ENCODE peak calls at places on chromosomes 2 and 18, in seven cellular contexts. U is neural progenitor cell, K is WERI-Rb-1, S is stomach, I is HL-60, W is IMR-90, O is fibroblast of lung. M is an unnamed sample.

GRCh38 chr2:36362291-36362690 is 6.7 kb downstream of the CRIM1 start:
- DNase-seq in K (no peak), S (no peak), O (peak; percentile 92), U (no peak), W (peak; percentile 79), I (no peak), M (no peak)

GRCh38 chr2:20539776-20540586 is 93.1 kb downstream of the RHOB start:
- DNase-seq in U (no peak), O (peak; percentile 14), S (no peak), K (no peak), I (no peak), W (no peak), M (no peak)

GRCh38 chr2:141697035-141697434 is 433.8 kb downstream of the LRP1B start:
- DNase-seq in I (no peak), S (no peak), U (no peak), K (no peak), W (no peak), O (no peak), M (no peak)

GRCh38 chr2:151357359-151357758 is at the start of gene TNFAIP6:
- DNase-seq in K (no peak), W (peak; percentile 97), I (peak; percentile 84), S (no peak), O (peak; percentile 96), U (no peak), M (no peak)

GRCh38 chr2:160210599-160211138 is 10.6 kb upstream of the ITGB6 start:
- DNase-seq in U (peak; percentile 80), S (peak; percentile 79), K (peak; percentile 78), W (peak; percentile 38), O (peak; percentile 46), I (peak; percentile 27), M (no peak)

GRCh38 chr2:179562330-179562885 is 297.8 kb upstream of the SESTD1 start:
- DNase-seq in K (no peak), U (peak; percentile 25), O (no peak), W (no peak), I (no peak), S (no peak), M (no peak)

GRCh38 chr2:97706708-97707345 is 6.5 kb upstream of the ZAP70 start:
- DNase-seq in K (no peak), I (no peak), S (no peak), W (no peak), U (no peak), O (no peak), M (no peak)

GRCh38 chr2:127663566-127664064 is 11.7 kb downstream of the LIMS2 start:
- DNase-seq in K (no peak), O (no peak), I (no peak), S (no peak), U (no peak), W (no peak), M (no peak)

GRCh38 chr18:13541621-13542519 is 184.5 kb downstream of the FAM210A start:
- DNase-seq in I (no peak), K (no peak), U (no peak), W (no peak), S (no peak), O (no peak), M (no peak)

GRCh38 chr2:36452279-36452678 is 96.7 kb downstream of the CRIM1 start:
- DNase-seq in W (peak; percentile 80), U (no peak), S (no peak), O (peak; percentile 74), K (no peak), I (no peak), M (no peak)

GRCh38 chr18:25164837-25165791 is 186.9 kb downstream of the ZNF521 start:
- DNase-seq in S (no peak), W (peak; percentile 84), O (peak; percentile 78), K (no peak), I (no peak), U (no peak), M (no peak)

GRCh38 chr2:140863713-140864112 is 1267.1 kb downstream of the LRP1B start:
- DNase-seq in W (peak; percentile 69), O (peak; percentile 50), S (no peak), I (peak; percentile 5), K (no peak), U (peak; percentile 53), M (no peak)

GRCh38 chr2:161414385-161415040 is 1.6 kb upstream of the TBR1 start:
- DNase-seq in K (peak; percentile 75), I (no peak), S (no peak), O (peak; percentile 41), W (peak; percentile 11), U (peak; percentile 84), M (no peak)

GRCh38 chr2:171574149-171574795 is 52.0 kb downstream of the CYBRD1 start:
- DNase-seq in U (peak; percentile 83), K (peak; percentile 80), W (peak; percentile 68), S (peak; percentile 88), O (peak; percentile 59), I (peak; percentile 25), M (peak; percentile 19)

GRCh38 chr2:21728133-21728532 is 604.4 kb downstream of the TDRD15 start:
- DNase-seq in O (no peak), W (no peak), K (no peak), S (no peak), I (no peak), U (no peak), M (no peak)

GRCh38 chr2:14492920-14493503 is 139.5 kb upstream of the LRATD1 start:
- DNase-seq in O (peak; percentile 94), S (no peak), I (no peak), U (peak; percentile 55), W (peak; percentile 96), K (no peak), M (no peak)

GRCh38 chr2:2577366-2577765 is 246.3 kb upstream of the MYT1L start:
- DNase-seq in K (no peak), S (peak; percentile 25), I (no peak), O (no peak), U (no peak), W (no peak), M (no peak)

GRCh38 chr2:85537600-85538506 is 1.1 kb upstream of the MAT2A start:
- DNase-seq in I (peak; percentile 52), S (peak; percentile 57), K (peak; percentile 75), W (no peak), U (peak; percentile 75), O (peak; percentile 39), M (no peak)

GRCh38 chr2:240786355-240786841 is 33.6 kb downstream of the KIF1A start:
- DNase-seq in K (no peak), S (no peak), O (no peak), I (no peak), U (no peak), W (no peak), M (no peak)

GRCh38 chr18:48848641-48849143 is 102.1 kb downstream of the SMAD7 start:
- DNase-seq in U (peak; percentile 69), K (no peak), I (no peak), W (no peak), O (peak; percentile 73), S (no peak), M (no peak)

GRCh38 chr2:172095146-172095904 is 7.4 kb downstream of the DLX2 start:
- DNase-seq in U (peak; percentile 80), K (no peak), I (no peak), O (peak; percentile 68), S (peak; percentile 54), W (peak; percentile 78), M (no peak)

GRCh38 chr2:64204006-64204632 is 59.9 kb upstream of the PELI1 start:
- DNase-seq in U (no peak), O (peak; percentile 29), W (peak; percentile 62), I (no peak), K (peak; percentile 59), S (no peak), M (no peak)

GRCh38 chr2:239485622-239486021 is 84.8 kb upstream of the HDAC4 start:
- DNase-seq in W (no peak), S (no peak), O (no peak), K (no peak), I (no peak), U (no peak), M (no peak)

GRCh38 chr2:217418544-217418943 is 558.7 kb upstream of the TNP1 start:
- DNase-seq in I (no peak), K (no peak), O (no peak), S (no peak), U (no peak), W (no peak), M (no peak)

GRCh38 chr2:170815311-170815710 is 1.4 kb upstream of the GAD1 start:
- DNase-seq in U (no peak), S (no peak), W (no peak), O (no peak), K (no peak), I (no peak), M (no peak)

GRCh38 chr2:16281451-16282330 is 341.3 kb downstream of the MYCN start:
- DNase-seq in K (peak; percentile 79), O (no peak), I (no peak), S (peak; percentile 38), U (peak; percentile 71), W (no peak), M (no peak)

GRCh38 chr2:181876614-181877063 is 14.9 kb upstream of the ITPRID2 start:
- DNase-seq in K (no peak), W (peak; percentile 68), O (peak; percentile 58), U (no peak), I (no peak), S (no peak), M (no peak)

GRCh38 chr2:133591164-133591563 is 22.9 kb upstream of the NCKAP5 start:
- DNase-seq in I (no peak), U (no peak), S (peak; percentile 42), O (peak; percentile 45), W (no peak), K (no peak), M (no peak)

GRCh38 chr2:145985517-145985916 is 1465.6 kb upstream of the ZEB2 start:
- DNase-seq in S (no peak), W (peak; percentile 1), K (no peak), U (no peak), I (no peak), O (peak; percentile 27), M (no peak)

GRCh38 chr2:230924470-230925341 is at the start of gene GPR55:
- DNase-seq in O (no peak), I (peak; percentile 40), W (no peak), K (peak; percentile 45), U (peak; percentile 49), S (peak; percentile 24), M (no peak)
- TF ChIP-seq CTCF in O (no peak), I (peak; percentile 67), W (peak; percentile 5), K (peak; percentile 69), U (peak; percentile 57), S (no peak), M (no peak)

DNA sequence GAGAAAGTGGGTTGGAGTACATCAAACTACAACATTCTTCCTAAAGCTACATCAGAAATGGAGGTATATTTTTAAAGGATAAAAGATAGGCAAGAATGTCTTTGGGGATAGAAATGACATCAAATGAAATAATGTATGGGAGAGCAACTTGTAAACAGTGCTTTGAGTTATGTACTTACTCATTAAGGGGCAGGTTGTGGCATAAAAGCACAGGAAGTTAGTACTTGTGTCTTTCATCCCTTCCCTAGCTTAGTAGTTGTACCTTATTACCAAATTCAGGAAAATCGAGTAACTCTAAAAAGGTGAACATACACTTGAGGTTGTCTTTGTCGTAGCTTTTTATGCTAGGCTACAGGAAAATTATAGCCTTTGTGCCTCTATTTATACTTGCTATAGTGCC is 28.9 kb downstream of the PPP1CB start:
- DNase-seq in W (no peak), K (no peak), O (no peak), U (no peak), S (no peak), I (no peak), M (no peak)
- H3K27ac ChIP-seq in W (no peak overlapping the region), K (no peak overlapping the region), O (no peak overlapping the region), U (no peak overlapping the region), S (peak overlapping the region; percentile 20), I (no peak overlapping the region), M (peak overlapping the region; percentile 16)

GRCh38 chr2:37809525-37809924 is 115.6 kb upstream of the RMDN2 start:
- DNase-seq in O (peak; percentile 50), W (peak; percentile 65), I (no peak), K (peak; percentile 48), S (peak; percentile 34), U (peak; percentile 9), M (no peak)
- TF ChIP-seq CTCF in O (peak; percentile 61), W (peak; percentile 70), I (no peak), K (peak; percentile 32), S (no peak), U (peak; percentile 52), M (peak; percentile 45)

GRCh38 chr2:55152475-55153422 is 79.3 kb downstream of the CLHC1 start:
- DNase-seq in S (no peak), U (no peak), W (no peak), O (no peak), K (no peak), I (no peak), M (no peak)
- H3K27ac ChIP-seq in S (peak overlapping the region; percentile 75), U (no peak overlapping the region), W (no peak overlapping the region), O (no peak overlapping the region), K (no peak overlapping the region), I (no peak overlapping the region), M (peak overlapping the region; percentile 52)